ENCODE peak calls at places on chromosomes 16 and 17, in five cellular contexts. One of them, this sample, is unnamed.

GRCh38 chr16:4376126-4376819 is 4.6 kb downstream of the VASN start:
- DNase-seq in A549: no peak
- DNase-seq in tibial nerve: peak; percentile 86
- DNase-seq in MM.1S: no peak
- DNase-seq in heart left ventricle: peak; percentile 95
- DNase-seq in this sample: peak; percentile 97

GRCh38 chr16:72961115-72961832 is 86.7 kb downstream of the ZFHX3 start:
- DNase-seq in tibial nerve: no peak
- DNase-seq in heart left ventricle: no peak
- DNase-seq in MM.1S: no peak
- DNase-seq in A549: peak; percentile 32
- DNase-seq in this sample: peak; percentile 73

GRCh38 chr16:65312071-65312470 is 190.2 kb upstream of the CDH11 start:
- DNase-seq in MM.1S: no peak
- DNase-seq in A549: no peak
- DNase-seq in tibial nerve: no peak
- DNase-seq in heart left ventricle: no peak
- DNase-seq in this sample: no peak

GRCh38 chr16:11586856-11587642 is at the start of gene LITAF:
- DNase-seq in tibial nerve: peak; percentile 53
- DNase-seq in heart left ventricle: peak; percentile 87
- DNase-seq in MM.1S: peak; percentile 72
- DNase-seq in A549: peak; percentile 67
- DNase-seq in this sample: peak; percentile 71

GRCh38 chr16:72645526-72645925 is 402.4 kb downstream of the ZFHX3 start:
- DNase-seq in MM.1S: no peak
- DNase-seq in tibial nerve: no peak
- DNase-seq in A549: no peak
- DNase-seq in heart left ventricle: no peak
- DNase-seq in this sample: no peak

GRCh38 chr17:8016632-8017424 is 14.4 kb downstream of the GUCY2D start:
- DNase-seq in A549: peak; percentile 62
- DNase-seq in tibial nerve: peak; percentile 54
- DNase-seq in heart left ventricle: peak; percentile 60
- DNase-seq in MM.1S: peak; percentile 27
- DNase-seq in this sample: peak; percentile 52

GRCh38 chr16:66044089-66044488 is 322.4 kb upstream of the CDH5 start:
- DNase-seq in heart left ventricle: no peak
- DNase-seq in MM.1S: no peak
- DNase-seq in A549: no peak
- DNase-seq in tibial nerve: no peak
- DNase-seq in this sample: no peak

GRCh38 chr16:7431723-7432122 is 99.1 kb downstream of the RBFOX1 start:
- DNase-seq in A549: no peak
- DNase-seq in heart left ventricle: no peak
- DNase-seq in tibial nerve: no peak
- DNase-seq in MM.1S: no peak
- DNase-seq in this sample: no peak

GRCh38 chr17:68195667-68196393 is 52.0 kb upstream of the AMZ2 start:
- DNase-seq in heart left ventricle: peak; percentile 68
- DNase-seq in MM.1S: no peak
- DNase-seq in A549: no peak
- DNase-seq in tibial nerve: no peak
- DNase-seq in this sample: peak; percentile 45

GRCh38 chr17:51869387-51869786 is 289.1 kb downstream of the CA10 start:
- DNase-seq in heart left ventricle: no peak
- DNase-seq in tibial nerve: no peak
- DNase-seq in A549: no peak
- DNase-seq in MM.1S: peak; percentile 48
- DNase-seq in this sample: no peak

GRCh38 chr17:2174471-2175293 is 119.8 kb downstream of the HIC1 start:
- DNase-seq in A549: no peak
- DNase-seq in heart left ventricle: peak; percentile 87
- DNase-seq in MM.1S: no peak
- DNase-seq in tibial nerve: no peak
- DNase-seq in this sample: peak; percentile 91

GRCh38 chr17:17508019-17508535 is 11.9 kb upstream of the RASD1 start:
- DNase-seq in MM.1S: no peak
- DNase-seq in A549: no peak
- DNase-seq in heart left ventricle: no peak
- DNase-seq in tibial nerve: no peak
- DNase-seq in this sample: no peak

GRCh38 chr16:83542491-83542890 is 265.3 kb upstream of the HSBP1 start:
- DNase-seq in A549: no peak
- DNase-seq in heart left ventricle: no peak
- DNase-seq in tibial nerve: peak; percentile 5
- DNase-seq in MM.1S: no peak
- DNase-seq in this sample: no peak

GRCh38 chr17:42697108-42697811 is 14.9 kb downstream of the CNTNAP1 start:
- DNase-seq in heart left ventricle: peak; percentile 38
- DNase-seq in MM.1S: no peak
- DNase-seq in tibial nerve: no peak
- DNase-seq in A549: no peak
- DNase-seq in this sample: no peak

GRCh38 chr17:74408830-74409229 is 23.1 kb upstream of the GPRC5C start:
- DNase-seq in MM.1S: no peak
- DNase-seq in A549: no peak
- DNase-seq in tibial nerve: no peak
- DNase-seq in heart left ventricle: no peak
- DNase-seq in this sample: no peak

GRCh38 chr16:3129137-3130131 is 5.4 kb upstream of the ZNF213 start:
- DNase-seq in A549: no peak
- DNase-seq in heart left ventricle: peak; percentile 77
- DNase-seq in tibial nerve: peak; percentile 82
- DNase-seq in MM.1S: peak; percentile 87
- DNase-seq in this sample: peak; percentile 74

GRCh38 chr16:85190572-85190971 is 78.3 kb upstream of the CIBAR2 start:
- DNase-seq in MM.1S: no peak
- DNase-seq in heart left ventricle: no peak
- DNase-seq in tibial nerve: no peak
- DNase-seq in A549: no peak
- DNase-seq in this sample: no peak

GRCh38 chr17:56594528-56595418 is 1.3 kb downstream of the NOG start:
- DNase-seq in heart left ventricle: peak; percentile 63
- DNase-seq in A549: peak; percentile 42
- DNase-seq in tibial nerve: no peak
- DNase-seq in MM.1S: peak; percentile 50
- DNase-seq in this sample: no peak

GRCh38 chr16:80931985-80932720 is 74.5 kb downstream of the CMC2 start:
- DNase-seq in tibial nerve: peak; percentile 9
- DNase-seq in heart left ventricle: peak; percentile 88
- DNase-seq in A549: peak; percentile 54
- DNase-seq in MM.1S: no peak
- DNase-seq in this sample: peak; percentile 60

GRCh38 chr17:17536702-17537101 is 40.5 kb upstream of the RASD1 start:
- DNase-seq in MM.1S: no peak
- DNase-seq in heart left ventricle: no peak
- DNase-seq in A549: peak; percentile 17
- DNase-seq in tibial nerve: no peak
- DNase-seq in this sample: no peak

GRCh38 chr17:8475227-8475626 is 39.5 kb downstream of the NDEL1 start:
- DNase-seq in A549: no peak
- DNase-seq in tibial nerve: no peak
- DNase-seq in heart left ventricle: no peak
- DNase-seq in MM.1S: no peak
- DNase-seq in this sample: no peak

GRCh38 chr17:44203731-44204452 is 4.2 kb upstream of the ATXN7L3 start:
- DNase-seq in heart left ventricle: no peak
- DNase-seq in tibial nerve: peak; percentile 39
- DNase-seq in MM.1S: peak; percentile 70
- DNase-seq in A549: peak; percentile 64
- DNase-seq in this sample: peak; percentile 50

GRCh38 chr16:9598731-9599083 is 507.3 kb downstream of the HAPSTR1 start:
- DNase-seq in heart left ventricle: no peak
- DNase-seq in MM.1S: no peak
- DNase-seq in A549: no peak
- DNase-seq in tibial nerve: no peak
- DNase-seq in this sample: no peak

GRCh38 chr17:72365857-72366415 is 245.1 kb downstream of the SOX9 start:
- DNase-seq in tibial nerve: no peak
- DNase-seq in A549: no peak
- DNase-seq in heart left ventricle: no peak
- DNase-seq in MM.1S: no peak
- DNase-seq in this sample: no peak

GRCh38 chr16:52372313-52372712 is 174.6 kb downstream of the TOX3 start:
- DNase-seq in A549: no peak
- DNase-seq in tibial nerve: no peak
- DNase-seq in MM.1S: no peak
- DNase-seq in heart left ventricle: no peak
- DNase-seq in this sample: no peak

GRCh38 chr16:82081271-82081670 is 46.2 kb downstream of the HSD17B2 start:
- DNase-seq in MM.1S: no peak
- DNase-seq in A549: no peak
- DNase-seq in heart left ventricle: no peak
- DNase-seq in tibial nerve: no peak
- DNase-seq in this sample: no peak

GRCh38 chr16:57284206-57284951 is at the start of gene PLLP:
- DNase-seq in MM.1S: no peak
- DNase-seq in heart left ventricle: peak; percentile 70
- DNase-seq in tibial nerve: no peak
- DNase-seq in A549: peak; percentile 69
- DNase-seq in this sample: peak; percentile 54

GRCh38 chr16:35735403-35736251 is 2276.2 kb downstream of the TP53TG3F start:
- DNase-seq in A549: no peak
- DNase-seq in tibial nerve: no peak
- DNase-seq in MM.1S: no peak
- DNase-seq in heart left ventricle: no peak
- DNase-seq in this sample: no peak

GRCh38 chr16:69930117-69930776 is 20.9 kb upstream of the CLEC18A start:
- DNase-seq in tibial nerve: peak; percentile 85
- DNase-seq in MM.1S: peak; percentile 52
- DNase-seq in A549: peak; percentile 82
- DNase-seq in heart left ventricle: no peak
- DNase-seq in this sample: peak; percentile 62

GRCh38 chr17:71846561-71846960 is 274.3 kb upstream of the SOX9 start:
- DNase-seq in MM.1S: no peak
- DNase-seq in tibial nerve: no peak
- DNase-seq in A549: no peak
- DNase-seq in heart left ventricle: no peak
- DNase-seq in this sample: no peak

GRCh38 chr16:3961449-3961849 is 80.9 kb upstream of the CREBBP start:
- DNase-seq in MM.1S: no peak
- DNase-seq in tibial nerve: no peak
- DNase-seq in heart left ventricle: no peak
- DNase-seq in A549: peak; percentile 41
- DNase-seq in this sample: no peak

GRCh38 chr17:66540131-66540781 is 237.8 kb downstream of the PRKCA start:
- DNase-seq in heart left ventricle: peak; percentile 69
- DNase-seq in tibial nerve: peak; percentile 38
- DNase-seq in A549: no peak
- DNase-seq in MM.1S: no peak
- DNase-seq in this sample: no peak

GRCh38 chr17:71203953-71204352 is 916.9 kb upstream of the SOX9 start:
- DNase-seq in tibial nerve: no peak
- DNase-seq in A549: no peak
- DNase-seq in MM.1S: no peak
- DNase-seq in heart left ventricle: no peak
- DNase-seq in this sample: no peak

GRCh38 chr16:2194852-2195315 is 1.5 kb downstream of the CASKIN1 start:
- DNase-seq in MM.1S: peak; percentile 53
- DNase-seq in A549: peak; percentile 69
- DNase-seq in tibial nerve: no peak
- DNase-seq in heart left ventricle: no peak
- DNase-seq in this sample: peak; percentile 66

GRCh38 chr17:81706232-81706611 is 3.1 kb downstream of the MRPL12 start:
- DNase-seq in tibial nerve: no peak
- DNase-seq in MM.1S: no peak
- DNase-seq in heart left ventricle: no peak
- DNase-seq in A549: no peak
- DNase-seq in this sample: no peak

GRCh38 chr16:60991886-60992285 is 1044.4 kb downstream of the CDH8 start:
- DNase-seq in tibial nerve: no peak
- DNase-seq in heart left ventricle: no peak
- DNase-seq in MM.1S: no peak
- DNase-seq in A549: no peak
- DNase-seq in this sample: no peak
- TF ChIP-seq CTCF in tibial nerve: no peak
- TF ChIP-seq CTCF in heart left ventricle: no peak
- TF ChIP-seq CTCF in MM.1S: no peak
- TF ChIP-seq CTCF in A549: no peak
- TF ChIP-seq CTCF in this sample: no peak

DNA sequence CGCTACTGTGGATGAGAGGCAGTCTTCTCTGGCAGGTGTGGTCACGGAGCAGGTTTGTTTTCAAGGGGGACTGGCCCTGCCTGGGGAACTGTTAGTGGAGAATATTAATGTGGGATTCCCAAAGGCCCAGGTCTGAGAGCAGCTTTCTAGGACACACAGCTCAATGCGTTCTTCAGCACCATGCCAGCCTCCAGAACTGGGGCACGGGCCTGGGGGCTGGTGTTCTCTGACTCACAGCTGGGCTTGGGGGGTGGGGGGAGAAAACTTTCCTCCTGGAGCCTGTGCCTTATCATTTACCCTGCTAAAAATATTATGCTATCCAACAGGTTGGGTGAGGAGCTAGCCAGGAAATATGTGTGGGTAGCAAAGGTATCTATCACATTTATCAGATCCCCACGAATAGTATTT is 13.5 kb upstream of the LHX1 start:
- DNase-seq in tibial nerve: no peak
- DNase-seq in MM.1S: no peak
- DNase-seq in heart left ventricle: peak; percentile 10
- DNase-seq in A549: no peak
- DNase-seq in this sample: no peak
- H3K4me1 ChIP-seq in tibial nerve: no peaks in the 10 kb centered on the region
- H3K4me1 ChIP-seq in MM.1S: peaks cover 4% of the 10 kb centered on the region
- H3K4me1 ChIP-seq in heart left ventricle: no peaks in the 10 kb centered on the region
- H3K4me1 ChIP-seq in A549: peaks cover 50% of the 10 kb centered on the region
- H3K4me1 ChIP-seq in this sample: no peaks in the 10 kb centered on the region

DNA sequence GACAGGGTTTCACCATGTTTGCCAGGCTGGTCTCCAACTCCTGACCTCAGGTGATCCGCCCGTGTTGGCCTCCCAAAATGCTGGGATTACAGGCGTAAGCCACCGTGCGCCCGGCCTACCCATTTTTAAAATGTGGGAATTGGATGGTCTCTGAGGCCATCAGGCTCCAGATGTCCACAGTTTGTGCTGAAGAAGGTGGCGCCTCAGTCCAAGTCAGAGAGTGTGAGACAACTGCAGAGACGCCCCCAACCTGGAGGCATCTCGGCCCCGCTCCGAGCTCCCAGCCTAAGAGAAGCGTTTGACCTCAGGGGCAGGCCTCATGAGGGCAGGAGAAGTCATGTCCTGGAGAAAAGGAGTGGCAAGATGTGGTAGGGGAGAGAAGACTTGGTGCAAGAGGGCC is 146.5 kb downstream of the MRM1 start:
- DNase-seq in tibial nerve: no peak
- DNase-seq in MM.1S: no peak
- DNase-seq in heart left ventricle: no peak
- DNase-seq in A549: no peak
- DNase-seq in this sample: no peak
- TF ChIP-seq CTCF in tibial nerve: no peak
- TF ChIP-seq CTCF in MM.1S: no peak
- TF ChIP-seq CTCF in heart left ventricle: no peak
- TF ChIP-seq CTCF in A549: no peak
- TF ChIP-seq CTCF in this sample: no peak

GRCh38 chr17:19381741-19382444 is 3.6 kb downstream of the MAPK7 start:
- DNase-seq in A549: no peak
- DNase-seq in tibial nerve: no peak
- DNase-seq in heart left ventricle: no peak
- DNase-seq in MM.1S: no peak
- DNase-seq in this sample: no peak
- H3K4me1 ChIP-seq in A549: peaks cover 24% of the 10 kb centered on the region
- H3K4me1 ChIP-seq in tibial nerve: peaks cover 40% of the 10 kb centered on the region
- H3K4me1 ChIP-seq in heart left ventricle: peaks cover 33% of the 10 kb centered on the region
- H3K4me1 ChIP-seq in MM.1S: no peaks in the 10 kb centered on the region
- H3K4me1 ChIP-seq in this sample: peaks cover 30% of the 10 kb centered on the region